ENCODE peak calls at places on chromosomes 1 and 21, in nine cellular contexts. E, M, S, B, R, T, X, W and J are unnamed samples.

GRCh38 chr1:217088521-217089221 is 365.4 kb upstream of the ESRRG start:
- ATAC-seq in M (no peak), S (peak; percentile 25), W (peak; percentile 7), R (no peak), T (peak; percentile 8), E (no peak), B (no peak), X (no peak), J (no peak)

GRCh38 chr1:60681095-60681860 is 401.1 kb upstream of the NFIA start:
- ATAC-seq in X (no peak), S (no peak), E (no peak), R (no peak), B (no peak), T (no peak), W (no peak), M (no peak), J (no peak)

GRCh38 chr1:11059166-11059989 is 440 bp downstream of the SRM start:
- ATAC-seq in T (peak; percentile 3), E (no peak), S (peak; percentile 14), W (peak; percentile 6), X (peak; percentile 4), R (peak; percentile 2), M (peak; percentile 12), B (peak; percentile 6), J (peak; percentile 15)

GRCh38 chr21:42918291-42918690 is 7.1 kb downstream of the ERVH48-1 start:
- ATAC-seq in W (no peak), T (no peak), X (no peak), B (no peak), E (no peak), M (no peak), S (no peak), R (no peak), J (no peak)

GRCh38 chr1:108034396-108034795 is 69.4 kb upstream of the VAV3 start:
- ATAC-seq in B (no peak), S (peak; percentile 92), X (no peak), T (peak; percentile 99), M (no peak), E (no peak), R (no peak), W (no peak), J (no peak)

GRCh38 chr1:2787163-2787911 is 14.2 kb downstream of the TTC34 start:
- ATAC-seq in B (no peak), T (peak; percentile 64), W (no peak), R (no peak), X (no peak), S (peak; percentile 82), M (no peak), E (no peak), J (no peak)

GRCh38 chr1:78141522-78142231 is 95.9 kb downstream of the GIPC2 start:
- ATAC-seq in R (no peak), S (no peak), W (no peak), E (no peak), X (no peak), B (no peak), T (no peak), M (no peak), J (no peak)

GRCh38 chr1:175373786-175374623 is 181.4 kb upstream of the KIAA0040 start:
- ATAC-seq in S (peak; percentile 92), W (peak; percentile 51), M (peak; percentile 87), R (peak; percentile 40), B (peak; percentile 52), T (peak; percentile 61), X (peak; percentile 70), E (peak; percentile 75), J (peak; percentile 55)

GRCh38 chr21:31658053-31658452 is 1.4 kb upstream of the SOD1 start:
- ATAC-seq in X (no peak), S (no peak), W (no peak), T (no peak), R (no peak), M (no peak), E (no peak), B (no peak), J (no peak)

GRCh38 chr1:24929091-24929875 is 793 bp downstream of the RUNX3 start:
- ATAC-seq in T (no peak), B (peak; percentile 24), S (peak; percentile 21), R (peak; percentile 22), X (no peak), W (no peak), M (peak; percentile 26), E (no peak), J (peak; percentile 2)

GRCh38 chr1:183331095-183331742 is 87.0 kb downstream of the NMNAT2 start:
- ATAC-seq in X (no peak), B (no peak), S (no peak), T (no peak), M (no peak), R (no peak), W (peak; percentile 18), E (no peak), J (no peak)

GRCh38 chr1:234696148-234696576 is 86.2 kb upstream of the IRF2BP2 start:
- ATAC-seq in B (no peak), M (no peak), S (no peak), X (no peak), E (no peak), T (no peak), W (no peak), R (no peak), J (no peak)

GRCh38 chr1:246794261-246795093 is 70.3 kb downstream of the SCCPDH start:
- ATAC-seq in E (peak; percentile 50), B (no peak), R (peak; percentile 19), T (peak; percentile 56), S (peak; percentile 46), X (no peak), W (peak; percentile 30), M (no peak), J (no peak)

GRCh38 chr1:171772312-171772711 is 9.1 kb upstream of the METTL13 start:
- ATAC-seq in S (no peak), M (no peak), W (no peak), R (no peak), T (no peak), X (no peak), B (no peak), E (no peak), J (no peak)

GRCh38 chr1:56585985-56586384 is 6.6 kb upstream of the PLPP3 start:
- ATAC-seq in B (no peak), M (no peak), S (no peak), T (no peak), E (no peak), W (no peak), X (no peak), R (no peak), J (no peak)

GRCh38 chr1:88088481-88088880 is 595.6 kb upstream of the PKN2 start:
- ATAC-seq in X (no peak), R (no peak), W (no peak), T (no peak), E (no peak), B (no peak), S (no peak), M (no peak), J (no peak)

GRCh38 chr1:38941527-38942019 is at the start of gene RHBDL2:
- ATAC-seq in R (no peak), S (peak; percentile 93), T (peak; percentile 98), X (peak; percentile 67), W (peak; percentile 39), M (no peak), E (peak; percentile 99), B (no peak), J (no peak)

GRCh38 chr1:243725075-243725474 is 125.0 kb downstream of the AKT3 start:
- ATAC-seq in B (no peak), E (no peak), X (no peak), W (peak; percentile 45), R (no peak), M (no peak), S (no peak), T (no peak), J (no peak)